ENCODE peak calls at places on chromosomes 16 and 17, in ten cellular contexts. V is body of pancreas, L is esophagus muscularis mucosa, K is dorsolateral prefrontal cortex, Y is heart right ventricle, O is GM23338, Q is esophagus squamous epithelium, X is adrenal gland, H is cardiac muscle cell, Z is OCI-LY7. G is an unnamed sample.

GRCh38 chr17:29911641-29912177 is 18.3 kb downstream of the SSH2 start:
- DNase-seq in Q (no peak), O (no peak), L (no peak), V (no peak), X (no peak), Y (no peak), K (no peak), Z (no peak), H (no peak), G (no peak)

GRCh38 chr16:75219838-75220237 is 1.1 kb downstream of the CTRB1 start:
- DNase-seq in Q (no peak), X (no peak), V (no peak), K (no peak), Y (no peak), L (no peak), H (no peak), Z (peak; percentile 11), O (no peak), G (no peak)

GRCh38 chr17:19384723-19385391 is 2.1 kb downstream of the MFAP4 start:
- DNase-seq in O (peak; percentile 29), H (no peak), K (peak; percentile 89), X (peak; percentile 65), Y (peak; percentile 82), Q (no peak), Z (no peak), V (peak; percentile 51), L (peak; percentile 96), G (peak; percentile 79)

GRCh38 chr17:73278049-73278464 is 16.4 kb upstream of the CPSF4L start:
- DNase-seq in Q (no peak), K (no peak), X (peak; percentile 53), O (no peak), L (no peak), Y (no peak), Z (no peak), V (peak; percentile 77), H (no peak), G (no peak)

GRCh38 chr16:78081341-78081740 is 18.1 kb upstream of the WWOX start:
- DNase-seq in H (no peak), Z (no peak), L (no peak), K (no peak), O (no peak), V (no peak), Y (no peak), X (no peak), Q (no peak), G (no peak)

GRCh38 chr17:62162898-62163297 is 97.8 kb upstream of the MED13 start:
- DNase-seq in Y (no peak), L (no peak), X (no peak), H (no peak), Z (no peak), V (no peak), O (no peak), K (no peak), Q (no peak), G (no peak)

GRCh38 chr17:50170662-50171370 is 5.0 kb downstream of the SGCA start:
- DNase-seq in V (no peak), Q (no peak), X (no peak), O (no peak), Y (no peak), K (no peak), Z (no peak), H (no peak), L (no peak), G (no peak)

GRCh38 chr17:10640475-10640874 is 16.6 kb downstream of the MYH3 start:
- DNase-seq in Z (no peak), Q (no peak), Y (no peak), L (no peak), H (no peak), O (no peak), K (no peak), V (no peak), X (no peak), G (no peak)

GRCh38 chr16:1828645-1829410 is 1.8 kb downstream of the FAHD1 start:
- DNase-seq in Y (no peak), X (no peak), K (no peak), H (no peak), L (no peak), V (no peak), Q (no peak), Z (no peak), O (no peak), G (no peak)

GRCh38 chr16:79415983-79416641 is 184.4 kb downstream of the MAF start:
- DNase-seq in O (no peak), H (no peak), Y (no peak), Z (no peak), Q (no peak), L (no peak), V (no peak), K (no peak), X (no peak), G (no peak)

GRCh38 chr16:55126456-55126855 is 195.8 kb downstream of the IRX5 start:
- DNase-seq in L (no peak), Z (no peak), Q (no peak), X (no peak), O (no peak), K (no peak), V (no peak), H (no peak), Y (no peak), G (no peak)

GRCh38 chr17:34458266-34458665 is 95.2 kb upstream of the CCL1 start:
- DNase-seq in X (no peak), K (no peak), Q (no peak), L (no peak), H (no peak), V (no peak), Y (no peak), Z (no peak), O (no peak), G (no peak)

GRCh38 chr16:69772560-69773254 is 10.6 kb downstream of the WWP2 start:
- DNase-seq in Z (no peak), K (no peak), L (no peak), Y (no peak), H (no peak), X (no peak), O (no peak), V (no peak), Q (no peak), G (no peak)

GRCh38 chr16:2597560-2597902 is 59.7 kb downstream of the PDPK1 start:
- DNase-seq in H (no peak), Z (no peak), V (no peak), L (no peak), X (no peak), K (peak; percentile 8), O (no peak), Y (no peak), Q (no peak), G (peak; percentile 58)

GRCh38 chr16:87581867-87582220 is 20.5 kb upstream of the JPH3 start:
- DNase-seq in Z (no peak), O (no peak), Q (peak; percentile 7), L (peak; percentile 94), X (peak; percentile 90), H (no peak), Y (peak; percentile 78), V (peak; percentile 67), K (no peak), G (no peak)

GRCh38 chr17:57257213-57257873 is 1.0 kb downstream of the MSI2 start:
- DNase-seq in H (no peak), L (no peak), X (no peak), Y (no peak), Z (peak; percentile 39), V (no peak), O (peak; percentile 53), Q (no peak), K (no peak), G (no peak)

DNA sequence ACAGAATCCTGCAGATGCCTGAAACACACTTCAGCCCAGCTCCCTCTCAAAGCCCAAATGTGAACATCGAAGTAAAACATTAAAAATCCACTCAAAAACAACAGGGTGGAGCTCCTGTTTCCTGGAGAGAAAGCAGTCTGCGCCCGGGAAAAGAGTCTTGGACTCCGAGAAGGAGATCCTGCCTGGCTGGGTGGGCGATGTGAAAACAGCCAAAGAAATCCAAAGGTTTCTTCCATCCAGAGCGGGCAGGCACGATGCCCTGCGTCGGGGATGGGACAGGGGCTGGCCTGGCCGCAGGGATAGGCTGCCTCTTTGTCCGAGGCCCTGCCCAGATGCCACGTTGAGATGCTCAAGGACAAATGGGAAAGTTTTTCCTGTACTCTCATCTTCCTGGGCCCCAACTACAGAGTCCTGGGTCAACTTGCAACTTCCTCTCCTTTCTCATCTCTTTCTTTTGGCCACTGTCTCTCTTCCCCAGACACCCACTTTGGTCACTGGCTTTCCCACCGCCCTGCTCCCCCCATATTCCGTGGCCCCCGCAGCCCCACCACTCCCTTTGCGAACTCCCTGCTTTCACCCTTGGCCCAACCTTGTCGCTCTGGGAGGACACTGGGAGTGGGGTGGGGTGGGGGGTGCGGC is 648 bp downstream of the WIPI1 start:
- DNase-seq in Z (no peak), K (peak; percentile 38), V (peak; percentile 83), H (peak; percentile 90), X (peak; percentile 92), O (peak; percentile 93), L (peak; percentile 93), Y (peak; percentile 78), Q (no peak), G (peak; percentile 84)
- H3K4me3 ChIP-seq in Z (peak overlapping the region; percentile 73), K (peak overlapping the region; percentile 77), V (peak overlapping the region; percentile 62), H (peak overlapping the region; percentile 65), X (peak overlapping the region; percentile 93), O (peak overlapping the region; percentile 76), L (peak overlapping the region; percentile 79), Y (peak overlapping the region; percentile 89), Q (peak overlapping the region; percentile 72), G (peak overlapping the region; percentile 85)

GRCh38 chr17:77436481-77436880 is 295.7 kb downstream of the SEC14L1 start:
- DNase-seq in O (no peak), Z (no peak), Y (no peak), Q (no peak), L (no peak), X (no peak), H (no peak), K (no peak), V (no peak), G (no peak)
- H3K27ac ChIP-seq in O (no peak overlapping the region), Z (peak overlapping the region; percentile 95), Y (peak overlapping the region; percentile 9), Q (peak overlapping the region; percentile 79), L (peak overlapping the region; percentile 62), X (peak overlapping the region; percentile 71), H (peak overlapping the region; percentile 83), K (peak overlapping the region; percentile 81), V (no peak overlapping the region), G (no peak overlapping the region)

DNA sequence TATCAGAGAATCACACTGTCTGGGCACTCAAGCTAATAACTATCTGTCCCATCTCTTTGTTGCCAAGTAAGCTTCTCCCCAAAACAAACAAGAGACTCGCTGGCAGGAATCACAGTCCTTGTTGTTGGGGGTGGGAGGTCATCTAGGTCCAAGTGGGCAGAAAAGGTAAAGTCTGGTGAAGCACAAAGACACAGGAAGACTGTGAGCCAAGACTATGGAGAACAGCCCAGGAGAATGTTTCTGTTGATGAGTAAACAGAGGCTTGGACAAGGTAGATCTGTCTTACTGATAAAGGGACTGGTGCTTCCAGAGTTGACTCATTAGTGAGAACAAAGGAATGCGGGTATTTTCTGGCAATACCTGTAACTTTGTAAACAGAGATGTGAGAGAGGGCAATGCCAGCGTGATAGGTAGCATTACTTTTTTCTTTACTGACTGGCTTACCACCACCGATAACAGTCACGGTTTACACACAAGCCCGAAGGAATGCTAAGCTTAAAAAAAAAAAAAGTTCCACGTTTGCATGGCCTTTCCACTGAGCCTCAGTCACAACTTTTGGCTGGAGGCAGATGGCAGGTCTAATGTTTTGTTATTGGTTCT is 11.5 kb upstream of the MMD start:
- DNase-seq in V (peak; percentile 48), Z (no peak), H (no peak), K (no peak), X (no peak), O (no peak), L (no peak), Q (no peak), Y (no peak), G (no peak)
- H3K4me3 ChIP-seq in V (no peak overlapping the region), Z (no peak overlapping the region), H (no peak overlapping the region), K (no peak overlapping the region), X (no peak overlapping the region), O (no peak overlapping the region), L (no peak overlapping the region), Q (no peak overlapping the region), Y (no peak overlapping the region), G (no peak overlapping the region)

GRCh38 chr16:53992057-53992378 is 288.1 kb downstream of the FTO start:
- DNase-seq in Z (no peak), H (no peak), Y (no peak), O (no peak), V (no peak), Q (no peak), K (no peak), X (no peak), L (no peak), G (no peak)
- H3K27ac ChIP-seq in Z (no peak overlapping the region), H (no peak overlapping the region), Y (no peak overlapping the region), O (no peak overlapping the region), V (peak overlapping the region; percentile 63), Q (peak overlapping the region; percentile 29), K (no peak overlapping the region), X (no peak overlapping the region), L (no peak overlapping the region), G (no peak overlapping the region)